ENCODE peak calls at places on chromosome 2, in six cellular contexts. E is WTC11, U is thoracic aorta, S is OCI-LY7, T is RWPE1, W is PC-9. O is an unnamed sample.
A peak's percentile ranks its signal among the peaks of the same experiment; 100 is the strongest.

GRCh38 chr2:237900891-237901831 is 41.7 kb downstream of the RAMP1 start:
- DNase-seq in E (no peak), U (no peak), S (no peak), T (no peak), W (no peak), O (no peak)

GRCh38 chr2:98524168-98524567 is 79.5 kb downstream of the INPP4A start:
- DNase-seq in E (no peak), U (no peak), S (no peak), T (no peak), W (no peak), O (no peak)

GRCh38 chr2:76008001-76008702 is 297.4 kb upstream of the GCFC2 start:
- DNase-seq in E (peak; percentile 13), U (no peak), S (no peak), T (no peak), W (no peak), O (no peak)

GRCh38 chr2:85605406-85606115 is 3.1 kb upstream of the TMEM150A start:
- DNase-seq in E (no peak), U (no peak), S (no peak), T (no peak), W (peak; percentile 49), O (no peak)

GRCh38 chr2:31383471-31384153 is 30.9 kb downstream of the XDH start:
- DNase-seq in E (no peak), U (no peak), S (no peak), T (no peak), W (no peak), O (no peak)

GRCh38 chr2:223588251-223588650 is 13.9 kb downstream of the SCG2 start:
- DNase-seq in E (no peak), U (no peak), S (no peak), T (no peak), W (no peak), O (no peak)

GRCh38 chr2:54604771-54605350 is 118.6 kb upstream of the EML6 start:
- DNase-seq in E (no peak), U (no peak), S (no peak), T (no peak), W (no peak), O (no peak)

GRCh38 chr2:138814123-138814883 is 34.1 kb upstream of the NXPH2 start:
- DNase-seq in E (peak; percentile 29), U (no peak), S (no peak), T (no peak), W (no peak), O (no peak)

GRCh38 chr2:119820275-119820674 is 60.6 kb downstream of the PTPN4 start:
- DNase-seq in E (no peak), U (no peak), S (no peak), T (peak; percentile 8), W (no peak), O (no peak)

DNA sequence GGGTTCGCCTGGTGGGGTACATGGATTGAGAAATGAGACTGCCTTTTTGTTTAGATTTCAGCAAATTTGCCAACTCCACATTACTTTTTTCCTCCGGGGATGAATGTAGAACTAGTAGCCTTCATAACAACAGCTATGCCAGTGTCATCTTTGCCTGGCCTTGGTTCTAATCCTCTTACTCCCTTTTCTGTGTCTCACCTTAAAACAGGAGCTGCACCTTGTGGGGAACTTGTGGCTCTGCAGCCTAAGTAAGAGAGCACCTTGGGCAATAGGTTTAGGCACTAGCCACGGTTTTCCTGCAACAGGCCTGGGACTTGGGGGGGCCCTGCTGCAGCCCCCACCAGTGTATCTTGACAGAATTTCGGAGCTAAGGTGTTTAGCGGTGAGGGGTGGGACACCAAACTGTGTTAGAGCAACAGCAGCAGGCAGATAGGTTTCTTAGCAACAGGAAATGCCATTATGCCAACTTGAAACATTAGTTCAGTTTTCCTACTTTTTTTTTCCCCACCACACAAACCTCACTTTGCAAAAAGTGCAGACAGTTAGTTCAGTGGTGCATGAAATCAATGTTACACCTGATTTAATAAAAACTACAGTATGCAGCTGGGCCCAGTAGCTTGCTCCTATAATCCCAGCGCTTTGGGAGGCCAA is 173.7 kb downstream of the PRKCE start:
- DNase-seq in E (no peak), U (no peak), S (peak; percentile 25), T (no peak), W (no peak), O (no peak)
- TF ChIP-seq CTCF in E (no peak), U (no peak), S (peak; percentile 23), T (no peak), W (no peak), O (no peak)

DNA sequence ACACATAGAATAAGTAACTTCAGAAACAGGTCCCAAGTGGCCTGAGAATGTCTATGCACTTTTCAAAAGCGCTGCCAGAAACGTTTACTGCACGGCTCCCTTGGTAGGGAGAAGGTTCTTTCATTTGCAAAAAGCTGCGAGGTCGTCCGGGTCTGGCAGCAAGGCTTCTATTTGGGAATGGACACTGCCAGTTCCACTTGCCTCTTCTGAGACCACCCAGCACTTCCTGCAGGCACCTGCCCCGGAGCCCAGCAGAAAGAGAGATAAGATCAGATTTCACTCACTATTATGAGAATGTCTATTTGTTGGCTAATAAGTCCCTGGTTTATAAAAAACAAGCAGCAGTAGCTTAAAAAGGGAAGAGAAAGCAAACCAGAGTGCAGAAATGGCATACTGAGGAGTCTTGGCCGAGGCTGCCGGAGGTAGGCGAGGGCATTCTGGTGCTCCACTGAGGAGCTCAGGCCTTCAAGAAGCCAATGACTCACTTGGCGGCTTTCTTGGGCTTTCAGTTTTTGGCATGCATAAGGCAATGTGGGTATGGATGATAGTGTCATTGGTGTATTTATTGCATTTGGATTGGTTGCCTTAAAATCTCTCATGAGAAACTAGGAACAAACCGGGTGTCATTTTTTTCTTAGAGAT is 119.4 kb upstream of the ARL5A start:
- DNase-seq in E (peak; percentile 16), U (peak; percentile 72), S (no peak), T (no peak), W (no peak), O (no peak)
- TF ChIP-seq CTCF in E (no peak), U (peak; percentile 5), S (peak; percentile 57), T (peak; percentile 8), W (peak; percentile 16), O (no peak)

GRCh38 chr2:123993728-123994323 is 31.3 kb upstream of the CNTNAP5 start:
- DNase-seq in E (peak; percentile 63), U (no peak), S (peak; percentile 29), T (peak; percentile 57), W (no peak), O (peak; percentile 23)
- TF ChIP-seq CTCF in E (peak; percentile 50), U (no peak), S (peak; percentile 70), T (peak; percentile 63), W (peak; percentile 77), O (peak; percentile 14)

GRCh38 chr2:220458051-220458450 is 830.6 kb downstream of the SLC4A3 start:
- DNase-seq in E (no peak), U (no peak), S (no peak), T (no peak), W (no peak), O (no peak)

GRCh38 chr2:220455389-220455788 is 828.0 kb downstream of the SLC4A3 start:
- DNase-seq in E (no peak), U (no peak), S (no peak), T (no peak), W (no peak), O (no peak)

GRCh38 chr2:220463876-220464275 is 836.4 kb downstream of the SLC4A3 start:
- DNase-seq in E (no peak), U (no peak), S (no peak), T (no peak), W (no peak), O (no peak)

GRCh38 chr2:220465700-220466099 is 838.3 kb downstream of the SLC4A3 start:
- DNase-seq in E (no peak), U (no peak), S (no peak), T (no peak), W (no peak), O (no peak)

GRCh38 chr2:220460257-220460985 is 833.0 kb downstream of the SLC4A3 start:
- DNase-seq in E (no peak), U (no peak), S (peak; percentile 1), T (peak; percentile 13), W (no peak), O (no peak)
- TF ChIP-seq CTCF in E (peak; percentile 21), U (no peak), S (peak; percentile 52), T (no peak), W (peak; percentile 24), O (no peak)

DNA sequence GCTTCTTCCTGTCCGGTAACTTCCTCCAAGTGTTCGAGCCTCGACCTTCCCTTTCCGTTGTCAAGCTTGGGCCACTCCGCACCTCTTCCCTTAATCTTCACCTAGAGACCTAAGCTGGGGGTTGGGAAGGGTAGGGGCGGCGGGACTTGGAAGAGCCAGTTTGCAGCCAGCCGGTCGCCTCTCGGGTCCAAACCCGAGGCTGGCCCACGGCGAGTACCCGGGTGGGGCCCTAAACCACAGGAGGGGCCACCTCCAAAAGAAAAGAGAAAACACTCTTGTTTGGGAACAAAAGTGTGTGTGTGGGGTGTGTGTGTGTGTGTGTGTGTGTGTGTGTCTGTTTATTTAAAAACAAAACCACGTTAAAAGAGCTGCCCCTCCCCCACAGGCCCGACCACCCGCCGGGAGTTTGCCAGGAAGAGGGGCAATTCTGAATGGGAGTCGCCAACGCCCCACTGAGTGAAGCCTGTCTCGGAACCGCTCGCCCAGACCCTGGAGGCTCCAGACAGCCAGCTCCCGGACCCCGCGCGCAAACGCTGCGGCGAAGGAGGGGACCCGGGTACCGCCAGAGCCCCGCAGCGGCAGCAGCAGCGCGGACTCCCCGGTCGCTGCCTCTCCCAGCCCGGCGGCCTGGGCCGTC is 476 bp upstream of the RHOB start:
- DNase-seq in E (no peak), U (no peak), S (no peak), T (no peak), W (no peak), O (no peak)
- TF ChIP-seq CTCF in E (no peak), U (no peak), S (no peak), T (no peak), W (no peak), O (no peak)

GRCh38 chr2:16508061-16508851 is 157.4 kb downstream of the CYRIA start:
- DNase-seq in E (peak; percentile 73), U (no peak), S (no peak), T (peak; percentile 38), W (no peak), O (no peak)
- TF ChIP-seq CTCF in E (peak; percentile 48), U (peak; percentile 39), S (no peak), T (peak; percentile 55), W (peak; percentile 61), O (no peak)

GRCh38 chr2:112959109-112959591 is 18.7 kb upstream of the IL36G start:
- DNase-seq in E (peak; percentile 49), U (no peak), S (no peak), T (no peak), W (no peak), O (no peak)
- TF ChIP-seq CTCF in E (peak; percentile 28), U (peak; percentile 6), S (peak; percentile 63), T (peak; percentile 68), W (peak; percentile 63), O (no peak)

DNA sequence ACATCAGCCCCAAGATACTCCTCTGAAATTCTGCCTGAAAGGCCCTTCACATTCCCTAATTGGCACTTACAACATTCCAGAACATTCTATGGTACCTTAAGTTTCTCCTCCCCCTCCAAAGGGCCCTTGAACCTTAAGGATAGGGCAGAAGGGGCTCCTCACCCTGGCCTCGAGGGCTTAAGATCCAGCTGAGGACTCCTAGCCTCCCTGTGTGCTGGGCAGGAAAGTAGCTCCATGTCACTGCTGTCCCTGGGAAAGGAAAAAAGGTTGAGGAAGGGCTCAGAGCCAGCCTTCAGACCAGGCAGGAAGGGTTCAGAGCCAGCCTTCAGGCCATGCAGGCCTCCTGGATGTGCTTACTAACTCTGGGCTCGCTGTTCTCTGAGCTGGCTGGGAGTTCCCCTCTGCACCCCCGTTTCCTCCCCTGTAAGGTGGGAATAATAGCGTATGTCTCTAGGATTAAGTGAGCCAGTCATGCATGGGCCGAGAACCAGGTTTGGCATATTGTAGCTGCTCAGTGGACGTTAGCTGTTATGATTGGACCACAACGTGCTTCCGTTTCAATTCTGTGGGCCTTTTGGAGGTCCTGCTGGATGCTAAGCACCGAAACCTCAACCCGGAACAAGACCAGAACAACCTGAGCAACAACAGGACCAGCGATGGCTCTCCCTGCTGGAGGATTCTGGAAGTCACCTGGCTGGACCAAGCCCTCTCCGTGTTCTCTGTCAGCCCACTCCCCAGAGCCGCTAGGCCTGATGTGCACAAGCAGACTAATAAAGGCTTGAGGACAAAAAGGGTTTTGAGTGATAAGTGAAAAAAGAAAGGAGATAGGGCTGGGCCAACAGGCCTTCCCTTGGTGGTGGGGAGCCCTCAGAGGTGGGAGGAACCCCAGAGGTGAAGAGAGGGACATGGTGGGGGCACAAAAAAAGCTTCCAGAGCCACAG is 1.0 kb upstream of the B3GNT7 start:
- DNase-seq in E (peak; percentile 76), U (no peak), S (peak; percentile 91), T (no peak), W (no peak), O (peak; percentile 89)
- TF ChIP-seq CTCF in E (no peak), U (peak; percentile 23), S (peak; percentile 79), T (no peak), W (no peak), O (peak; percentile 32)